ENCODE peak calls at places on chromosome 14, in seven cellular contexts. One of them, this sample, is unnamed.

GRCh38 chr14:55121628-55122440 is 7.2 kb upstream of the LGALS3 start:
- DNase-seq in endothelial cell: no peak
- DNase-seq in stimulated activated CD4-positive, alpha-beta T cell treated with anti-CD3 and anti-CD28 coated beads, Interleukin-1b, Interleukin-23, amount 100 ng/mL, for 1 hour: no peak
- DNase-seq in GM10248: no peak
- DNase-seq in Kasumi-1: no peak
- DNase-seq in RWPE1: no peak
- DNase-seq in upper lobe of right lung: no peak
- DNase-seq in this sample: no peak

GRCh38 chr14:68589447-68590232 is 203.2 kb downstream of the ZFP36L1 start:
- DNase-seq in RWPE1: no peak
- DNase-seq in endothelial cell: no peak
- DNase-seq in GM10248: no peak
- DNase-seq in stimulated activated CD4-positive, alpha-beta T cell treated with anti-CD3 and anti-CD28 coated beads, Interleukin-1b, Interleukin-23, amount 100 ng/mL, for 1 hour: no peak
- DNase-seq in Kasumi-1: no peak
- DNase-seq in upper lobe of right lung: no peak
- DNase-seq in this sample: peak; percentile 86

GRCh38 chr14:31118892-31119291 is 88.7 kb downstream of the HECTD1 start:
- DNase-seq in stimulated activated CD4-positive, alpha-beta T cell treated with anti-CD3 and anti-CD28 coated beads, Interleukin-1b, Interleukin-23, amount 100 ng/mL, for 1 hour: no peak
- DNase-seq in endothelial cell: no peak
- DNase-seq in GM10248: no peak
- DNase-seq in Kasumi-1: no peak
- DNase-seq in upper lobe of right lung: no peak
- DNase-seq in RWPE1: no peak
- DNase-seq in this sample: no peak

GRCh38 chr14:94485944-94486841 is 10.2 kb upstream of the SERPINA9 start:
- DNase-seq in upper lobe of right lung: peak; percentile 74
- DNase-seq in endothelial cell: peak; percentile 84
- DNase-seq in RWPE1: peak; percentile 72
- DNase-seq in GM10248: peak; percentile 80
- DNase-seq in stimulated activated CD4-positive, alpha-beta T cell treated with anti-CD3 and anti-CD28 coated beads, Interleukin-1b, Interleukin-23, amount 100 ng/mL, for 1 hour: no peak
- DNase-seq in Kasumi-1: peak; percentile 25
- DNase-seq in this sample: no peak

GRCh38 chr14:54257424-54257823 is 139.4 kb upstream of the CDKN3 start:
- DNase-seq in upper lobe of right lung: no peak
- DNase-seq in GM10248: no peak
- DNase-seq in RWPE1: no peak
- DNase-seq in endothelial cell: no peak
- DNase-seq in stimulated activated CD4-positive, alpha-beta T cell treated with anti-CD3 and anti-CD28 coated beads, Interleukin-1b, Interleukin-23, amount 100 ng/mL, for 1 hour: no peak
- DNase-seq in Kasumi-1: no peak
- DNase-seq in this sample: no peak

GRCh38 chr14:85534435-85534834 is 4.5 kb downstream of the FLRT2 start:
- DNase-seq in RWPE1: peak; percentile 14
- DNase-seq in Kasumi-1: no peak
- DNase-seq in stimulated activated CD4-positive, alpha-beta T cell treated with anti-CD3 and anti-CD28 coated beads, Interleukin-1b, Interleukin-23, amount 100 ng/mL, for 1 hour: no peak
- DNase-seq in upper lobe of right lung: no peak
- DNase-seq in GM10248: no peak
- DNase-seq in endothelial cell: peak; percentile 27
- DNase-seq in this sample: peak; percentile 46

GRCh38 chr14:51019089-51019488 is 74.8 kb upstream of the PYGL start:
- DNase-seq in stimulated activated CD4-positive, alpha-beta T cell treated with anti-CD3 and anti-CD28 coated beads, Interleukin-1b, Interleukin-23, amount 100 ng/mL, for 1 hour: no peak
- DNase-seq in upper lobe of right lung: no peak
- DNase-seq in endothelial cell: no peak
- DNase-seq in Kasumi-1: no peak
- DNase-seq in GM10248: no peak
- DNase-seq in RWPE1: no peak
- DNase-seq in this sample: no peak

GRCh38 chr14:94126800-94127199 is 2.6 kb downstream of the IFI27L2 start:
- DNase-seq in endothelial cell: no peak
- DNase-seq in Kasumi-1: no peak
- DNase-seq in RWPE1: no peak
- DNase-seq in upper lobe of right lung: no peak
- DNase-seq in GM10248: no peak
- DNase-seq in stimulated activated CD4-positive, alpha-beta T cell treated with anti-CD3 and anti-CD28 coated beads, Interleukin-1b, Interleukin-23, amount 100 ng/mL, for 1 hour: no peak
- DNase-seq in this sample: no peak

GRCh38 chr14:34700622-34701130 is 13.7 kb downstream of the CFL2 start:
- DNase-seq in GM10248: no peak
- DNase-seq in Kasumi-1: no peak
- DNase-seq in endothelial cell: no peak
- DNase-seq in upper lobe of right lung: no peak
- DNase-seq in stimulated activated CD4-positive, alpha-beta T cell treated with anti-CD3 and anti-CD28 coated beads, Interleukin-1b, Interleukin-23, amount 100 ng/mL, for 1 hour: no peak
- DNase-seq in RWPE1: no peak
- DNase-seq in this sample: no peak

GRCh38 chr14:101199028-101199770 is 295.7 kb upstream of the RTL1 start:
- DNase-seq in upper lobe of right lung: no peak
- DNase-seq in Kasumi-1: no peak
- DNase-seq in stimulated activated CD4-positive, alpha-beta T cell treated with anti-CD3 and anti-CD28 coated beads, Interleukin-1b, Interleukin-23, amount 100 ng/mL, for 1 hour: no peak
- DNase-seq in GM10248: no peak
- DNase-seq in endothelial cell: no peak
- DNase-seq in RWPE1: no peak
- DNase-seq in this sample: peak; percentile 45

GRCh38 chr14:95525999-95526398 is 8.9 kb upstream of the GLRX5 start:
- DNase-seq in stimulated activated CD4-positive, alpha-beta T cell treated with anti-CD3 and anti-CD28 coated beads, Interleukin-1b, Interleukin-23, amount 100 ng/mL, for 1 hour: no peak
- DNase-seq in RWPE1: no peak
- DNase-seq in upper lobe of right lung: no peak
- DNase-seq in GM10248: no peak
- DNase-seq in endothelial cell: no peak
- DNase-seq in Kasumi-1: no peak
- DNase-seq in this sample: no peak

GRCh38 chr14:51554953-51555352 is 96.8 kb upstream of the FRMD6 start:
- DNase-seq in GM10248: no peak
- DNase-seq in Kasumi-1: no peak
- DNase-seq in upper lobe of right lung: no peak
- DNase-seq in stimulated activated CD4-positive, alpha-beta T cell treated with anti-CD3 and anti-CD28 coated beads, Interleukin-1b, Interleukin-23, amount 100 ng/mL, for 1 hour: no peak
- DNase-seq in endothelial cell: no peak
- DNase-seq in RWPE1: no peak
- DNase-seq in this sample: no peak

GRCh38 chr14:94936411-94936892 is 166.5 kb upstream of the GSC start:
- DNase-seq in RWPE1: no peak
- DNase-seq in Kasumi-1: no peak
- DNase-seq in upper lobe of right lung: no peak
- DNase-seq in endothelial cell: no peak
- DNase-seq in GM10248: no peak
- DNase-seq in stimulated activated CD4-positive, alpha-beta T cell treated with anti-CD3 and anti-CD28 coated beads, Interleukin-1b, Interleukin-23, amount 100 ng/mL, for 1 hour: no peak
- DNase-seq in this sample: peak; percentile 89

This sample was measured in kidney.